ENCODE peak calls at places on chromosomes 6 and 20, in five cellular contexts. O is K562, U is GM12878, Y is H1, X is HepG2. N is an unnamed sample.

GRCh38 chr6:52647199-52647598 is 23.7 kb upstream of the TMEM14A start:
- DNase-seq in O (no peak), U (no peak), Y (no peak), X (no peak), N (no peak)

GRCh38 chr6:92496527-92496926 is 922.8 kb downstream of the EPHA7 start:
- DNase-seq in O (no peak), U (no peak), Y (no peak), X (no peak), N (no peak)

GRCh38 chr6:83558975-83559374 is 46.6 kb downstream of the PRSS35 start:
- DNase-seq in O (no peak), U (no peak), Y (no peak), X (no peak), N (no peak)

GRCh38 chr6:110814488-110815259 is 595 bp downstream of the CDK19 start:
- DNase-seq in O (peak; percentile 48), U (no peak), Y (no peak), X (no peak), N (peak; percentile 27)

GRCh38 chr6:42336431-42336830 is 115.3 kb downstream of the TRERF1 start:
- DNase-seq in O (no peak), U (no peak), Y (no peak), X (no peak), N (no peak)

GRCh38 chr6:34067814-34068213 is 78.1 kb downstream of the GRM4 start:
- DNase-seq in O (no peak), U (no peak), Y (no peak), X (no peak), N (peak; percentile 13)

GRCh38 chr6:27562027-27562410 is 89.1 kb upstream of the ZNF184 start:
- DNase-seq in O (no peak), U (no peak), Y (no peak), X (no peak), N (no peak)

GRCh38 chr6:64505312-64505711 is 869.7 kb downstream of the PHF3 start:
- DNase-seq in O (peak; percentile 34), U (no peak), Y (no peak), X (peak; percentile 29), N (peak; percentile 38)

GRCh38 chr20:49323622-49324238 is 45.9 kb upstream of the ZNFX1 start:
- DNase-seq in O (peak; percentile 36), U (no peak), Y (no peak), X (peak; percentile 52), N (peak; percentile 47)

GRCh38 chr20:2353231-2353630 is 27.5 kb upstream of the TGM6 start:
- DNase-seq in O (no peak), U (no peak), Y (no peak), X (no peak), N (no peak)

GRCh38 chr6:2448826-2449571 is 203.6 kb upstream of the GMDS start:
- DNase-seq in O (peak; percentile 58), U (no peak), Y (no peak), X (peak; percentile 72), N (peak; percentile 75)

GRCh38 chr6:163466839-163467390 is 52.4 kb downstream of the QKI start:
- DNase-seq in O (no peak), U (no peak), Y (no peak), X (no peak), N (no peak)

GRCh38 chr6:16413399-16413798 is 175.0 kb downstream of the GMPR start:
- DNase-seq in O (no peak), U (no peak), Y (no peak), X (no peak), N (no peak)

GRCh38 chr6:16496982-16497823 is 258.8 kb downstream of the GMPR start:
- DNase-seq in O (no peak), U (no peak), Y (no peak), X (no peak), N (no peak)

GRCh38 chr20:35462351-35462750 is 7.0 kb downstream of the CEP250 start:
- DNase-seq in O (peak; percentile 85), U (no peak), Y (no peak), X (no peak), N (no peak)

GRCh38 chr6:83966539-83966938 is 67.0 kb upstream of the MRAP2 start:
- DNase-seq in O (no peak), U (no peak), Y (no peak), X (no peak), N (no peak)

GRCh38 chr6:132456700-132457143 is 55.4 kb upstream of the MOXD1 start:
- DNase-seq in O (no peak), U (peak; percentile 90), Y (no peak), X (no peak), N (no peak)

GRCh38 chr6:7991992-7992815 is 72.0 kb downstream of the BLOC1S5 start:
- DNase-seq in O (peak; percentile 50), U (peak; percentile 13), Y (no peak), X (peak; percentile 69), N (peak; percentile 54)

GRCh38 chr6:11762782-11763459 is 15.7 kb downstream of the ADTRP start:
- DNase-seq in O (no peak), U (no peak), Y (no peak), X (no peak), N (no peak)

GRCh38 chr6:33419580-33420492 is at the start of gene SYNGAP1:
- DNase-seq in O (no peak), U (no peak), Y (no peak), X (no peak), N (no peak)

DNA sequence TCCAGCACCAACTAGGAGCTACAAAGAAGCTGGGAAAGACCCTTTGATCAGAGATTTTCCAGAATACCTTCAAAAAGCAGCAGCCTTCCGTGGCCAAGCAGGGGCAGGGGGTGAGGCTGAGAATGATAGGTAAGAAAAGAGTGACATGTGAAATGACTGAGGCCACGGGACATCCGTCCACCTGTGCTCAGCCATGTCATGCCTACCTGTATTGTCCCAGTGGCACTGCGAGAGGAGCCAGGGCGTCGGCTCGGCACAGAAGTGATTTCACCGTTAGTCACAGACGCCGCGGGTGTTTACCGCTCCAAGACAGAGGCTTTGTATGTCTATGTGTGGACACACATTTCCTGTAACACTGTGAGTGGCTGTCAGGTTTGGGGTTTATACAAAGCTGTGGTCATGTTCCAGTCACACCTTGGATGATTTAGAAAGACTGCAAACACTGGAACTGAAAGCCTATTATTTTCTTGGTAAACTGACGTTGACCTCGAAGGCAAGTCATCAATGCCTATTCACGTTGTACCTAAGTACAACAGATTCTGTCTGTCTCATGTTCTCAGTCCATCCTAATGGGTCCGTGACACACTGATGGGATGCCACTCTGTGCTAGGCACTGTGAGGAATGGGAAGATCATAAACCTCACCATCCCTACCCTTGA is 32.1 kb upstream of the JAG1 start:
- DNase-seq in O (no peak), U (no peak), Y (no peak), X (peak; percentile 93), N (peak; percentile 89)
- TF ChIP-seq KDM1A in O (no peak), U (no peak), Y (no peak), X (no peak), N (no peak)

GRCh38 chr20:63216849-63217471 is 1.0 kb upstream of the YTHDF1 start:
- DNase-seq in O (no peak), U (no peak), Y (no peak), X (no peak), N (no peak)

GRCh38 chr20:63214514-63214913 is 1.4 kb downstream of the YTHDF1 start:
- DNase-seq in O (no peak), U (no peak), Y (no peak), X (no peak), N (no peak)

GRCh38 chr20:63215101-63216040 is 560 bp downstream of the YTHDF1 start:
- DNase-seq in O (peak; percentile 63), U (no peak), Y (no peak), X (peak; percentile 79), N (peak; percentile 68)

GRCh38 chr20:63217706-63218105 is 1.8 kb upstream of the YTHDF1 start:
- DNase-seq in O (no peak), U (no peak), Y (no peak), X (peak; percentile 42), N (no peak)

GRCh38 chr20:63216041-63216848 is at the start of gene YTHDF1:
- DNase-seq in O (peak; percentile 97), U (peak; percentile 83), Y (peak; percentile 70), X (peak; percentile 96), N (peak; percentile 96)
- TF ChIP-seq POLR2A in O (peak; percentile 77), U (peak; percentile 78), Y (peak; percentile 51), X (peak; percentile 75), N (peak; percentile 63)

DNA sequence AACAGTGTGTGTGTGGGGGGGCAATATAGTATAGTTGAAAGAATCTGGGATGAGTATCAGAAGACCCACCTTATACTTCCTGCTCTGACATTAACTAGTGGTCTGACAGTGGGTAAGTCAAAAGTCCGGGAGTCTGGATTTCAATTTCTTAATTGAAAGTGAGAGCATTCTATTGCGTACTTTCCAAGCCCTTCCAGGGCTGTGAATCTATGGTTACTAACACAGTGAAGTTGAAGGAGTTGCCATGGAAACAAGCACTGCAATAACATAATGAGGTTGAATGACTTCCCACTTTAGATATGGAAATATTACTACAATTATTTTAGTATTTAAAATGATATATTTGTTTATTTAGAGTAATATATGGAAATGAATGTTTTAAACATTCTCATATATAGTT is 80.2 kb downstream of the MLIP start:
- DNase-seq in O (no peak), U (no peak), Y (no peak), X (no peak), N (peak; percentile 1)
- TF ChIP-seq KDM1A in O (no peak), U (no peak), Y (no peak), X (no peak), N (no peak)

GRCh38 chr6:99393698-99394531 is at the start of gene COQ3:
- DNase-seq in O (peak; percentile 92), U (peak; percentile 33), Y (peak; percentile 63), X (peak; percentile 84), N (peak; percentile 80)
- TF ChIP-seq POLR2A in O (peak; percentile 89), U (peak; percentile 71), Y (peak; percentile 96), X (peak; percentile 96), N (peak; percentile 43)

GRCh38 chr20:25314497-25315417 is 66.9 kb downstream of the PYGB start:
- DNase-seq in O (no peak), U (no peak), Y (no peak), X (no peak), N (no peak)
- TF ChIP-seq KDM1A in O (no peak), U (no peak), Y (no peak), X (no peak), N (no peak)

N was measured in A549.